ENCODE peak calls at places on chromosomes 6 and 20, in seven cellular contexts. R, K, L, U, D, A and P are unnamed samples.

GRCh38 chr6:81708306-81708705 is 44.2 kb downstream of the TENT5A start:
- DNase-seq in L (no peak), D (no peak), A (no peak), K (no peak), R (no peak), U (no peak), P (no peak)

GRCh38 chr20:45994761-45995160 is 13.9 kb upstream of the MMP9 start:
- DNase-seq in K (no peak), R (no peak), A (no peak), L (no peak), D (no peak), U (no peak), P (no peak)

GRCh38 chr6:10555625-10556309 is 34.6 kb downstream of the GCNT2 start:
- DNase-seq in L (no peak), A (no peak), R (no peak), K (peak), D (peak), U (peak), P (peak)

GRCh38 chr6:15063253-15063853 is 182.5 kb upstream of the JARID2 start:
- DNase-seq in U (peak), L (peak), D (no peak), R (no peak), A (no peak), K (no peak), P (no peak)

GRCh38 chr6:3850451-3851203 is 1.5 kb downstream of the FAM50B start:
- DNase-seq in D (peak), K (no peak), A (peak), U (no peak), L (no peak), R (no peak), P (no peak)

GRCh38 chr6:156160788-156161150 is 616.4 kb upstream of the ARID1B start:
- DNase-seq in D (no peak), L (peak), K (peak), R (no peak), A (no peak), U (no peak), P (peak)

GRCh38 chr6:143762126-143762525 is 81.0 kb upstream of the LTV1 start:
- DNase-seq in U (no peak), D (no peak), R (no peak), A (no peak), L (no peak), K (no peak), P (no peak)

GRCh38 chr6:137631323-137631722 is 137.1 kb upstream of the OLIG3 start:
- DNase-seq in U (no peak), L (no peak), R (no peak), D (peak), A (no peak), K (no peak), P (no peak)

GRCh38 chr20:54433653-54434052 is 41.7 kb upstream of the DOK5 start:
- DNase-seq in U (no peak), D (no peak), A (no peak), L (no peak), K (no peak), R (no peak), P (no peak)

GRCh38 chr6:14729186-14729871 is 516.5 kb upstream of the JARID2 start:
- DNase-seq in A (no peak), D (no peak), U (no peak), L (no peak), R (no peak), K (no peak), P (no peak)

GRCh38 chr20:49045440-49046086 is 549 bp upstream of the CSE1L start:
- DNase-seq in R (peak), K (peak), D (peak), U (peak), A (no peak), L (peak), P (peak)

GRCh38 chr20:42475773-42476172 is 713.9 kb downstream of the PTPRT start:
- DNase-seq in U (no peak), D (no peak), K (no peak), L (no peak), A (no peak), R (no peak), P (no peak)

GRCh38 chr6:7085911-7086310 is 21.9 kb upstream of the RREB1 start:
- DNase-seq in A (no peak), L (peak), U (peak), R (no peak), K (no peak), D (no peak), P (peak)

GRCh38 chr6:129679250-129679649 is 30.7 kb downstream of the ARHGAP18 start:
- DNase-seq in D (no peak), U (no peak), R (no peak), K (peak), L (no peak), A (no peak), P (no peak)

GRCh38 chr20:13995841-13996240 is 525 bp downstream of the MACROD2 start:
- DNase-seq in A (no peak), U (peak), D (peak), L (no peak), R (no peak), K (peak), P (peak)

GRCh38 chr20:11261533-11262000 is 587.8 kb upstream of the JAG1 start:
- DNase-seq in L (no peak), K (no peak), A (no peak), U (no peak), D (no peak), R (no peak), P (no peak)

GRCh38 chr6:17949168-17949567 is 38.3 kb downstream of the KIF13A start:
- DNase-seq in R (no peak), D (no peak), U (no peak), L (no peak), K (no peak), A (no peak), P (no peak)

GRCh38 chr20:62816031-62816878 is 595 bp upstream of the COL9A3 start:
- DNase-seq in U (no peak), L (no peak), K (no peak), A (no peak), D (peak), R (no peak), P (no peak)

GRCh38 chr6:144017167-144018094 is 9.4 kb upstream of the PLAGL1 start:
- DNase-seq in A (no peak), L (no peak), K (no peak), U (no peak), R (no peak), D (no peak), P (no peak)

GRCh38 chr6:156808287-156808686 is 31.1 kb downstream of the ARID1B start:
- DNase-seq in D (no peak), U (no peak), L (no peak), R (no peak), A (no peak), K (peak), P (no peak)

GRCh38 chr6:155880905-155881304 is 425.3 kb upstream of the NOX3 start:
- DNase-seq in D (no peak), U (no peak), L (no peak), K (peak), R (no peak), A (no peak), P (no peak)

GRCh38 chr6:130755368-130756034 is 71.7 kb upstream of the SMLR1 start:
- DNase-seq in D (no peak), L (no peak), K (no peak), U (no peak), A (no peak), R (no peak), P (no peak)

GRCh38 chr6:49555951-49556350 is 5.5 kb downstream of the C6orf141 start:
- DNase-seq in D (no peak), L (no peak), A (no peak), K (no peak), R (no peak), U (no peak), P (no peak)

GRCh38 chr6:145891126-145891525 is 73.0 kb downstream of the SHPRH start:
- DNase-seq in K (no peak), A (no peak), L (no peak), D (no peak), R (no peak), U (no peak), P (peak)

GRCh38 chr20:33719989-33720709 is at the start of gene PXMP4:
- DNase-seq in K (peak), D (peak), U (peak), A (peak), L (peak), R (peak), P (peak)

GRCh38 chr6:156030053-156030452 is 574.4 kb upstream of the NOX3 start:
- DNase-seq in K (no peak), R (no peak), U (no peak), D (no peak), L (no peak), A (no peak), P (no peak)